ENCODE peak calls at places on chromosomes 7 and 10, in six cellular contexts. B is heart left ventricle, G is lung, Z is upper lobe of right lung, F is ascending aorta, E is sigmoid colon. X is an unnamed sample.

GRCh38 chr10:106078796-106079576 is 1085.5 kb downstream of the SORCS1 start:
- DNase-seq in G (no peak), B (no peak), E (no peak), Z (no peak), F (no peak), X (peak)

GRCh38 chr10:58531084-58531695 is 18.5 kb downstream of the BICC1 start:
- DNase-seq in F (no peak), E (peak), B (no peak), G (peak), Z (no peak), X (no peak)

GRCh38 chr10:91385686-91386085 is 24.5 kb upstream of the HECTD2 start:
- DNase-seq in F (no peak), Z (no peak), E (no peak), G (no peak), B (no peak), X (no peak)

GRCh38 chr10:24887855-24888231 is 64.6 kb downstream of the PRTFDC1 start:
- DNase-seq in Z (no peak), E (no peak), B (no peak), F (no peak), G (no peak), X (no peak)

GRCh38 chr7:2681954-2682799 is 5.8 kb upstream of the AMZ1 start:
- DNase-seq in F (no peak), E (no peak), G (no peak), B (no peak), Z (no peak), X (no peak)

GRCh38 chr10:90417056-90417455 is 440.8 kb downstream of the HTR7 start:
- DNase-seq in F (no peak), G (no peak), E (no peak), B (no peak), Z (no peak), X (peak)

GRCh38 chr10:50561816-50562215 is 61.9 kb downstream of the SGMS1 start:
- DNase-seq in Z (no peak), B (no peak), F (no peak), E (no peak), G (no peak), X (no peak)

GRCh38 chr10:132539431-132539839 is 1.8 kb downstream of the INPP5A start:
- DNase-seq in F (no peak), Z (peak), E (peak), B (peak), G (no peak), X (no peak)

GRCh38 chr7:29109815-29110385 is 36.4 kb downstream of the CPVL start:
- DNase-seq in F (no peak), G (no peak), Z (no peak), E (no peak), B (no peak), X (no peak)

GRCh38 chr7:50436133-50436802 is 13.9 kb downstream of the FIGNL1 start:
- DNase-seq in Z (no peak), E (no peak), F (no peak), B (no peak), G (no peak), X (peak)

GRCh38 chr10:34666008-34666700 is 148.9 kb downstream of the PARD3 start:
- DNase-seq in G (peak), Z (no peak), B (no peak), F (no peak), E (peak), X (peak)

GRCh38 chr7:133936074-133936473 is 191.1 kb upstream of the LRGUK start:
- DNase-seq in G (no peak), E (no peak), Z (no peak), B (no peak), F (no peak), X (no peak)

GRCh38 chr7:121026577-121027111 is 38.1 kb downstream of the CPED1 start:
- DNase-seq in G (no peak), F (no peak), B (no peak), Z (no peak), E (no peak), X (no peak)

GRCh38 chr7:4109481-4110110 is 572.5 kb upstream of the FOXK1 start:
- DNase-seq in F (no peak), B (no peak), Z (no peak), G (no peak), E (no peak), X (no peak)

GRCh38 chr10:78385599-78385998 is 351.9 kb downstream of the RPS24 start:
- DNase-seq in B (no peak), G (no peak), E (no peak), F (no peak), Z (no peak), X (no peak)

GRCh38 chr7:28407643-28408042 is 4.7 kb upstream of the CREB5 start:
- DNase-seq in B (no peak), F (no peak), E (peak), G (no peak), Z (no peak), X (peak)

GRCh38 chr10:1610986-1611770 is 126.1 kb downstream of the ADARB2 start:
- DNase-seq in Z (no peak), F (no peak), E (no peak), G (no peak), B (no peak), X (no peak)

GRCh38 chr7:39948375-39948774 is 1.7 kb upstream of the CDK13 start:
- DNase-seq in G (no peak), F (no peak), E (no peak), B (no peak), Z (no peak), X (no peak)

GRCh38 chr10:48480397-48481374 is 124.2 kb downstream of the ARHGAP22 start:
- DNase-seq in G (no peak), E (peak), F (no peak), Z (peak), B (no peak), X (no peak)

GRCh38 chr7:68038621-68039314 is 1042.1 kb downstream of the TYW1 start:
- DNase-seq in F (no peak), E (no peak), G (no peak), Z (no peak), B (no peak), X (peak)

GRCh38 chr10:11017575-11018425 is at the start of gene CELF2:
- DNase-seq in B (peak), E (peak), Z (peak), F (no peak), G (peak), X (no peak)

GRCh38 chr10:11018830-11019692 is 1.4 kb downstream of the CELF2 start:
- DNase-seq in B (no peak), F (no peak), Z (no peak), E (no peak), G (no peak), X (no peak)

GRCh38 chr10:11018426-11018818 is 750 bp downstream of the CELF2 start:
- DNase-seq in B (peak), F (no peak), E (peak), G (no peak), Z (peak), X (no peak)

GRCh38 chr10:11023009-11023408 is 5.3 kb downstream of the CELF2 start:
- DNase-seq in G (no peak), B (no peak), Z (no peak), F (no peak), E (no peak), X (no peak)

DNA sequence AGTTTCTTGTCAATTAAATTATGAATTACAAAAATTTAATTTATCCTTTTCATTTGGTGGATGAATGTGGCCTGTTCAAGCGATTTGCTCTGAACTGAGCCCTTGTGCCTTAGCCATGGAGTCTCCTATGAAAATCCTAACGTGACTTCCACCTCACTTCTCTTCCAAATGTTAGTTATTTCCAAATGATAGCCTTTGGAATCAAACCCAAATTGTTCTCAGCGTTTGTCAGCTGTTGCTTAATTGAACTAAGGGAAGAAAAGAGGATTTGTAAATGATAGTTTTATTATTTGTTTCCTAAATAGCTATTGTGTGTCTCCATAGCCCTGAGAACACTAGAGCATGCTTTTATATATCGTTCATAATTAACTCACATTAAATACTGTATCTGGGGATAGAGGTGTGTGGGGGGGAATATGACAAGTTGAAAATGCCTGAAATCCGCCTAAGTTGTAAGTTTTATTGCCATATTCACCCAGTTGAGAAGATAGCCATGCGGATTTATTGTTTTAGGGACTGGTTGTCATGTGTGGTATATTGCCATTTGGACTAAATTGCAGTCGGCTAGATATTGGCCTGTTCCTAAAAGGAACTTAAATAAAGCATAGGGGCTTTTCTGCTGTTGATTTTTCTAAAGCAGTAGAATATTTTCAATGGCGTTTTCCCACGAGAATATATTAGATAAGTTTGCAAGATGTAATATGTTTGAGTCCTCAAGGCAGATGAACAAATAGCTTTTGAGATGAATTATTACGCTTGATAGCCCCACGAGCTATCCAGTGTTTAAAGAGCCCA is 2.6 kb downstream of the CELF2 start:
- DNase-seq in G (no peak), B (no peak), F (no peak), E (no peak), Z (no peak), X (no peak)
- H3K4me3 ChIP-seq in G (no peak), B (peak), F (no peak), E (no peak), Z (peak), X (peak)

DNA sequence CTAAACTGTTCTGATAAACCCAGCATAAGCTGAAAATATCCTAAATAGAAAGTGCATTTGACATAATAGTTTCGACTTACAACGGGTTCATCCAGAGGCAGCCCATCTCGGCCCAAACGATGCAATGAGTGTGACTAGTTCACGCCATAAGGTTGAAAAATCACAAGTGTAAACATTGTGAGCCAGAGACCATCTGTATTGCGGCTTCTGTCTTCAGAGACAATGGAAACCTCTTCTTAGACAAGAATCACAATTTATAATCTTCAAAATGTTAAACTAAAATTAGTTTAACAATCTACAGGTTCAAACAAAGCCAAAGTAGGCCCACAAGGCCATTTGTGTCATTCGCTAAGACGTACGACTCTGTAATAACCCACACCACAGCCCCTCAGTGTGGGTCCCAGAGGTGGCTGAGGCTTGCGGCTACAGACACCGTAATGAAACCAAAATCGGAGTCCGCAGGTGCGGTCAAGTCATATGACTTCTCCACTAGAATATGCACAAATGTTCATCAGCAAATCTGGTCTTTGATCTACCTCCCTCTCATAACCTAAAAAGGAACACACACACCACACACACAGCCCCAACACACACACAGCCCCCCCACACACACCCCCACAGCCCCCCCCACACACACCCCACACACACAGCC is 81.8 kb downstream of the DIP2C start:
- DNase-seq in Z (no peak), B (no peak), E (peak), G (no peak), F (no peak), X (no peak)
- H3K4me3 ChIP-seq in Z (no peak), B (no peak), E (peak), G (no peak), F (no peak), X (peak)

DNA sequence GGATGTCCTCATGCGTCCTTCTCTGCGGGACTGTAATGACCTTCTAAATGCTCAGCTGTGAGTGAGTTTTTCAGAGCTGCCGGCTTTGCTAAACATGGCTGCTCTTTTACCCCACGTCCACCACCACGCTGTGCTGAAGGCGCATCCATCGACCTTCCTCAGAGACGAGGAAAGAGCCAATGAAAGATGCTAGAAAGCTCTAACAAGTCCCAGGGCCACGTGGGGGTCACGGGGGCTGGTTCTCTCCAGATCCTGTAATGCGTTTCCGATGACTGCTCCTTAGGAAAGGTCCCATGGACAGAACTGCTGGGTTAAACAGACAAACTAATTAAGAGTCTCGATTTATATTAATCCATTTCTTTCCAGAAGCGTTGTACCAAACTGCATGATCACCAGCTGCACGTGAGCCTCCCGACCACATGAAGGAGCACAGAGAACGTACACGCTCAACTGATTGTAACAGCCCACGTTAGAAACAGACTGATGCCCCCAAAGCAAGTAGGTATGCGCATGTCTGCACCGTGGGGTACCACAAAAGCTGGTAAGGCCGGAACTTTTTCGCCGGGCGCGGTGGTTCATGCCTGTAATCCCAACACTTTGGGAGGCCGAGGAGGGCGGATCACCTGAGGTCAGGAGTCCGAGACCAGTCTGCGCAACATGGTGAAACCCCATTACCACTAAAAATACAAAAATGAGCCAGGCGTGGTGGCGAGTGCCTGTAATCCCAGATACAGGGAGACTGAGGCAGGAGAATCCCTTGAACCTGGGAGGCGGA is 109.6 kb downstream of the TCERG1L start:
- DNase-seq in F (no peak), E (peak), G (no peak), B (no peak), Z (peak), X (no peak)
- H3K4me3 ChIP-seq in F (no peak), E (no peak), G (no peak), B (no peak), Z (no peak), X (no peak)

GRCh38 chr7:130732980-130733865 is 784 bp downstream of the KLF14 start:
- DNase-seq in B (peak), F (no peak), E (no peak), Z (peak), G (no peak), X (no peak)
- H3K4me3 ChIP-seq in B (peak), F (peak), E (peak), Z (peak), G (peak), X (peak)

GRCh38 chr7:74483402-74484336 is 30.0 kb downstream of the GTF2IRD1 start:
- DNase-seq in E (no peak), Z (no peak), G (no peak), F (no peak), B (peak), X (no peak)
- H3K4me3 ChIP-seq in E (no peak), Z (no peak), G (no peak), F (no peak), B (no peak), X (no peak)

GRCh38 chr7:114630186-114630824 is 215.7 kb downstream of the FOXP2 start:
- DNase-seq in G (no peak), B (no peak), Z (no peak), F (no peak), E (no peak), X (no peak)
- H3K4me3 ChIP-seq in G (no peak), B (no peak), Z (no peak), F (no peak), E (no peak), X (no peak)

GRCh38 chr7:240128-240676 is 47.8 kb downstream of the FAM20C start:
- DNase-seq in F (no peak), Z (no peak), G (no peak), E (no peak), B (no peak), X (no peak)
- H3K4me3 ChIP-seq in F (no peak), Z (no peak), G (no peak), E (no peak), B (no peak), X (no peak)

DNA sequence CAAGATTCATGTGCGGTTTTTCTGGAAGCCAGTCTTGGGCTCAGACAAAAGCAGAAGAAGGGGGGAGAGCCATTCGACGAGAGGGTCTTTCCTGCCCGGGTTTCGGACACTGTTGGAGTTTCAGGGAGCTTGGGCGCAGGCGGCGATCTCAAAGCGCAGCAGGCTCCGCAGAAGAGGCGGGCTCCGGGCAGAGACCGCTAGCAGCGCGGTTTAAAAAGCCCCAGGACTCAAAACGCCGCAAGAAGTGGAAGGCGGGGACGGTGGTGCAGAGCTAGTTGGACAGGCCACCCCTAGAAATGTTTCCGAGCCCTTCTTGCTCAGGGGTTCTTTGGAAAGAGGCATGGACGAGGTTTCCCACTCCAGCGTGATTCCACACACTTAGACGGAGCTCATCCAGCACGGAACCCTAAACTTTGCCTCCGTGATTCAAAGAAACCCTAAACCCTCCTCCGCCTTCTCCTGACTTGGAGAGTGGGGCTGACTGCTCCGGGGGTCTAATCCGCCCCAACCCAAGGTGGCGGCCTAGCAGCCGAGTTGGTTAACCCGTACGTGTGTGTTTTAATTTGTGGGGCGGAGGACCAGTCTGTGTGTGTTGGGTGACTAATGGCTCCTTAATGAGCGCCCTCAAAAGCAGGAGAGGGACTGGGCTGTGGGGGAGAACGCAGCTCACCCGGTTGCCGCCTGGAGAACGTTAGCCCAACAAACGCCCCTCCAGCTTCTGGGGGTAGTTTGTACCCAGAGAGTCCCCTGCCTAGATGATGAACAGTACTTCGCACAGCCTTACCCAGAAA is 3.9 kb downstream of the NEUROG3 start:
- DNase-seq in F (no peak), G (no peak), Z (no peak), E (no peak), B (no peak), X (no peak)
- H3K4me3 ChIP-seq in F (no peak), G (no peak), Z (no peak), E (no peak), B (no peak), X (no peak)

GRCh38 chr10:13704969-13705368 is 118.2 kb downstream of the PRPF18 start:
- DNase-seq in G (no peak), B (no peak), Z (no peak), E (no peak), F (no peak), X (no peak)

GRCh38 chr10:13706175-13706574 is 119.4 kb downstream of the PRPF18 start:
- DNase-seq in E (no peak), G (no peak), F (no peak), B (no peak), Z (no peak), X (no peak)

GRCh38 chr10:13703101-13703818 is 116.5 kb downstream of the PRPF18 start:
- DNase-seq in B (no peak), E (no peak), Z (no peak), F (no peak), G (no peak), X (no peak)

GRCh38 chr10:13705526-13706169 is 118.9 kb downstream of the PRPF18 start:
- DNase-seq in F (no peak), E (no peak), B (peak), Z (no peak), G (no peak), X (no peak)

DNA sequence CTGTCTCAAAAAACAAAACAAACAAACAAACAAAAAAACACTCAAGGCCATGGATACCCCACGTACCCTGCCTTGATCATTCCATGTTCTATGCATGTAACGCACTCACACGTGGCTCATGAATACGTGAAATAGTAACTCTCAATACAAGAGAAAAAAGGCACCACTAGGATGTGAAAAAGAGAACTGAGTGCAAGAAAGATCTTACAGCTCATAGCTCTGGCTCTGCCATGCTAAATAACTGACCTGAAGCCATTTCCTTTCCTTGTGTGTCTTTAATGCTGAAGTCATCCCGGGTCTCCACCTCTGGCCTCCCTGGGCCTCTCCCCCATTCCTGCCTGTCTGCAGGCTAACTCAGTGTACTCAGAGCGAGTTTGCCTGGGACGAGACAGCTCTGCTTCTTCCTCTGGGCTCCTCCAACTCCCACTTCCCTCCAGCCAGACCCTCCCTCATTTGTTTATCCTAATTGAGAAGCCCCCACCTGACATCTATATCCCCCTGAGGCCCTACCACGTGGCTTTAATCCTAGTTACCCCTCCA is 117.3 kb downstream of the PRPF18 start:
- DNase-seq in G (no peak), E (no peak), F (no peak), Z (no peak), B (no peak), X (no peak)
- H3K4me3 ChIP-seq in G (no peak), E (no peak), F (no peak), Z (no peak), B (no peak), X (peak)

DNA sequence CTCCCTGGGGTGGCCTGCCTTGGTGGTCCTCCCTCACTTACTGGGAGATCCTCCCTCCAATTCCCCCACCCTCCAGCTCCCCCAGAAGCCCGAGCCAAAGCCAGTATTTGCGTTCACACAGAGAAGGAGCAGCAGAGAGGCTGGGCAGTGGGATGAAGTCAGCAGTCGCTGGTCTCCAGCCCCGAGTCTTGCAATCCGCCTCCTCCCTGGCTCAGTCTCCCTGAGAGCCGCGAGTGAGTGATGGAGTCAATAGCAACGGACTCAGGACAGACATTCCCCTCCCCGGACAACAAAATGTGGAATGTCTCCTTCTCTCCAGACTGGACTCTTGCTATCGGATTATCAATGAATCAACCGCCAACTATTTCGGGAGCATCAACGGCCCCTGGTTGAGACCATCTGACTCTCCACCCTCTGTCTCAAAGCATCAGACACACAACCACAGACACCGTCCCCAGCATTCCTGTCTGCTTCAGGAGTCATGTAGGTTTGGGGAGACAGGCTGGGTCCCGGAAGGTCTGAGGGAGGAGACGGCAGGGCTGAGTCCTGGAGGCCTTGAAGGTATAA is 178.4 kb downstream of the SH3PXD2A start:
- DNase-seq in B (peak), Z (no peak), G (no peak), F (no peak), E (peak), X (peak)
- H3K4me3 ChIP-seq in B (no peak), Z (no peak), G (no peak), F (no peak), E (peak), X (peak)